ENCODE peak calls at places on chromosome 11, in five cellular contexts. N, K, G, Z and U are unnamed samples.

GRCh38 chr11:17735823-17736772 is 1.5 kb downstream of the KCNC1 start:
- DNase-seq in N (no peak), K (no peak), G (no peak), Z (no peak), U (no peak)

GRCh38 chr11:12723410-12724297 is 49.4 kb downstream of the TEAD1 start:
- DNase-seq in N (peak), K (no peak), G (no peak), Z (peak), U (no peak)

GRCh38 chr11:70590356-70590991 is 192.1 kb downstream of the CTTN start:
- DNase-seq in N (no peak), K (peak), G (no peak), Z (no peak), U (peak)

GRCh38 chr11:122523841-122524531 is 131.5 kb upstream of the UBASH3B start:
- DNase-seq in N (peak), K (no peak), G (no peak), Z (no peak), U (no peak)

GRCh38 chr11:68014157-68014965 is 4.2 kb downstream of the ALDH3B1 start:
- DNase-seq in N (peak), K (peak), G (no peak), Z (peak), U (no peak)

GRCh38 chr11:19789245-19789644 is 76.6 kb downstream of the NAV2 start:
- DNase-seq in N (no peak), K (no peak), G (no peak), Z (no peak), U (no peak)

GRCh38 chr11:45042560-45042959 is 91.9 kb upstream of the TP53I11 start:
- DNase-seq in N (no peak), K (no peak), G (no peak), Z (no peak), U (no peak)

GRCh38 chr11:95505927-95506426 is 275.0 kb upstream of the SESN3 start:
- DNase-seq in N (peak), K (no peak), G (no peak), Z (no peak), U (no peak)

GRCh38 chr11:44727373-44728084 is 767 bp downstream of the TSPAN18 start:
- DNase-seq in N (peak), K (peak), G (peak), Z (peak), U (peak)

GRCh38 chr11:39174228-39174627 is 2285.2 kb downstream of the LRRC4C start:
- DNase-seq in N (no peak), K (no peak), G (no peak), Z (no peak), U (no peak)

GRCh38 chr11:2670541-2671100 is 29.2 kb downstream of the KCNQ1OT1 start:
- DNase-seq in N (no peak), K (no peak), G (no peak), Z (no peak), U (no peak)

GRCh38 chr11:78046486-78046854 is 17.2 kb upstream of the THRSP start:
- DNase-seq in N (no peak), K (no peak), G (no peak), Z (no peak), U (no peak)

GRCh38 chr11:44286911-44287310 is 23.0 kb downstream of the ALX4 start:
- DNase-seq in N (no peak), K (no peak), G (no peak), Z (no peak), U (no peak)

GRCh38 chr11:116454020-116454645 is 318.7 kb downstream of the BUD13 start:
- DNase-seq in N (peak), K (no peak), G (peak), Z (peak), U (peak)

GRCh38 chr11:79052539-79052938 is 388.3 kb downstream of the TENM4 start:
- DNase-seq in N (no peak), K (no peak), G (no peak), Z (no peak), U (no peak)
- TF ChIP-seq CTCF in N (no peak), K (no peak), G (no peak), Z (no peak), U (peak)

GRCh38 chr11:26974068-26974790 is 19.7 kb upstream of the FIBIN start:
- DNase-seq in N (peak), K (no peak), G (no peak), Z (no peak), U (no peak)
- H3K4me3 ChIP-seq in N (no peak), K (no peak), G (no peak), Z (no peak), U (no peak)

DNA sequence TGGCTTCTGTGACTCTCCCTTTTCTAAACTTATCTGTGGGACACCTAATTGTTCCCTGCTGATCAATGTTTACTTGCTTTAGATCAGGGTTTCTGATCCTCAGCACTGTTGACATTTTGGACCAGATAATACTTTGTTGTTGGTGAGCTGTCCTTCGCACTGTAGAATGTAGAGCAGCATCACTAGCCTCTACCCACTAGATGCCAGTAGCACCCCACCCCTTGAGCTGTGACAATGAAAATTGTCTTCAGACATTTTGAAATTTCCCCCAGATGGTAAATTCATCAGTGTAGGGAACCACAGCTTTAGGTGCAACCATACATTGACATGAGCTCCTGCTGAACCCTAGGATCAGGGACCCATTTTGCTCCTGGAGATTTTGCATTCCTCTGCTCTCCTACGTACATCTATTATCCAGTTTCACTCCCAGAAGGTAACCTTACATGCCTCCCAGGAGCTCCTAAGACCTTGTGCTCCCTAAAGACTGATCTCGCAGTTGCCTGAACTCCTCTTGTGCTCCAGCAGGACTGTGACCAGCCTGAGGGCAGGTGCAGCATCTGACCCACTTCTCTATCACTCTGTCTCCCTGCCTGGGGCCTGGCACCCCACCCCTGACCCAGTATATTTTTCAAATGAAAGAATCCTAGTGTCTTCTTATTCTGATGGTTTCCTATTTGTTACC is 107.8 kb downstream of the FAR1 start:
- DNase-seq in N (no peak), K (no peak), G (peak), Z (no peak), U (peak)
- TF ChIP-seq CTCF in N (peak), K (no peak), G (peak), Z (no peak), U (peak)

DNA sequence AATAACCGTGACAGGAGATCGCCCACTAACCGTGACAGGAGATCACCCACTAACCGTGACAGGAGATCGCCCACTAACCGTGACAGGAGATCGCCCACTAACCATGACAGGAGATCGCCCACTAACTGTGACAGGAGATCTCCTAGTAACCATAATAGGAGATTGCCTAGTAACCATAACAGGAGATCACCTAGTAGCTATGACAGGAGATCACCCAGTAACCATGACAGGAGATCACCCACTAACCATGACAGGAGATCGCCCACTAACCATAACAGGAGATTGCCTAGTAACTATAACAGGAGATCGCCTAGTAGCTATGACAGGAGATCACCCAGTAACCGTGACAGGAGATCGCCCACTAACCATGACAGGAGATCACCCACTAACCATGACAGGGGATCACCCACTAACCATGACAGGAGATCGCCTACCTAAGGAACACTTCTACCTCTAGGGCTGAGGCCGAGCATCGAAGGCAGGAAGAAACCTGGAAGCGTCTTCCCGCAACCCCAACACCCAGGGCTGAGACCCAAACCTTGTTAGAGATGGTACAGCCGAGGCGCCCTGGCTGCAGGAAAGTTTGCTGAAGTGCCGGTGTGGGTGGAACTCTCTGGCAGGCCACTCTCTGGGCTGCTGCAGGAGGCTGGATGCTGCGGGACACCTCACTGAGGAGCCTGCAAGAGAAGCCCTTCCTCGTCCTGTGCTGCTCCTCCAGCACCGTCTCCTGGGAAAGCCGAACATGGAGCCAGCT is 67.5 kb upstream of the THY1 start:
- DNase-seq in N (no peak), K (no peak), G (no peak), Z (no peak), U (no peak)
- H3K4me3 ChIP-seq in N (no peak), K (no peak), G (no peak), Z (no peak), U (no peak)

DNA sequence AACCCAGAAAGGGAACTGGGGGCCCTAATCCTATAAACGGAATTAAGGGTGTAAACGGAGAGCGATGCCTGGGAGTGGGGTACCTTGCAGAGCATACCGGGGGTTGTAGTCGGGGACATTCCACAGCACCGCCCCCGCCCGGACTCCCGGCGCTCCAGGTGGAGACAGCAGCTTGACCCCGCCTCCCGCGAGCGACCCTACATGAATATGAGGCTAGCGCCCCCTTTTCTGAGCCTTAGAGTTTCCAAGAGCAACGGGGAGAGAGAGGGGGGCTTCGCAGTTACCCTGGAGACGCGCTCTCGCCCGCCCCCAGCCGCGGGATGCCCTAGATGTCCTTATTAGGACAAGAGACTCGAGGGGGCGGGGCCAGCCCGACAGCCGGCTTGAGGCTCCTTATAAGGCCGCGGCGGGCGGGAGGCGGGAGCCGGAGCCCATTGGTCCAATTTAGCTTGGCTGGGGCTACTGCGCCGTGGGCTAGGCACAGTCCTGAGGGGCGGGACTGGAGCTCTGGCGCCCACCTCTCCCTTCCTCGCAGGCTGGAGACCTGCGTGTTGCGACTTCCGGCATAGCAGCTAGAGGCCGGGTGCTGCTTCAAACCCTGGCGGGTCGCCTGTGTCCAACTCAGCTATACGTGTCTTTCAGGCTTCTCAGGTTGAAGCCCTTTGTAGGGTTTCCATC is 960 bp upstream of the MUS81 start:
- DNase-seq in N (peak), K (peak), G (peak), Z (peak), U (peak)
- TF ChIP-seq CTCF in N (peak), K (no peak), G (peak), Z (no peak), U (no peak)